ENCODE peak calls at places on chromosomes 1 and 21, in seven cellular contexts. One of them, this sample, is unnamed.

GRCh38 chr1:215657016-215657415 is 89.9 kb downstream of the KCTD3 start:
- DNase-seq in iPS-NIHi11: no peak
- DNase-seq in K562: no peak
- DNase-seq in NCI-H1092: no peak
- DNase-seq in cardiac muscle cell: no peak
- DNase-seq in AG09309: no peak
- DNase-seq in activated CD8-positive, alpha-beta T cell treated with anti-CD3 and anti-CD28 coated beads, Interleukin-2, amount 10 ng/mL, durations not matched to agents 7 days and 5 days: no peak
- DNase-seq in this sample: no peak

GRCh38 chr1:37958690-37959089 is 11.8 kb upstream of the INPP5B start:
- DNase-seq in K562: no peak
- DNase-seq in NCI-H1092: no peak
- DNase-seq in activated CD8-positive, alpha-beta T cell treated with anti-CD3 and anti-CD28 coated beads, Interleukin-2, amount 10 ng/mL, durations not matched to agents 7 days and 5 days: no peak
- DNase-seq in cardiac muscle cell: peak; percentile 52
- DNase-seq in AG09309: peak; percentile 77
- DNase-seq in iPS-NIHi11: no peak
- DNase-seq in this sample: no peak

GRCh38 chr1:67407498-67407897 is 22.7 kb downstream of the SERBP1 start:
- DNase-seq in AG09309: no peak
- DNase-seq in iPS-NIHi11: no peak
- DNase-seq in cardiac muscle cell: peak; percentile 84
- DNase-seq in K562: no peak
- DNase-seq in NCI-H1092: no peak
- DNase-seq in activated CD8-positive, alpha-beta T cell treated with anti-CD3 and anti-CD28 coated beads, Interleukin-2, amount 10 ng/mL, durations not matched to agents 7 days and 5 days: no peak
- DNase-seq in this sample: no peak

GRCh38 chr1:207866471-207867135 is 44.3 kb downstream of the CD34 start:
- DNase-seq in activated CD8-positive, alpha-beta T cell treated with anti-CD3 and anti-CD28 coated beads, Interleukin-2, amount 10 ng/mL, durations not matched to agents 7 days and 5 days: no peak
- DNase-seq in cardiac muscle cell: peak; percentile 59
- DNase-seq in K562: no peak
- DNase-seq in iPS-NIHi11: no peak
- DNase-seq in NCI-H1092: no peak
- DNase-seq in AG09309: no peak
- DNase-seq in this sample: no peak

GRCh38 chr1:192792628-192793027 is 16.2 kb upstream of the RGS2 start:
- DNase-seq in AG09309: no peak
- DNase-seq in activated CD8-positive, alpha-beta T cell treated with anti-CD3 and anti-CD28 coated beads, Interleukin-2, amount 10 ng/mL, durations not matched to agents 7 days and 5 days: no peak
- DNase-seq in K562: no peak
- DNase-seq in cardiac muscle cell: no peak
- DNase-seq in iPS-NIHi11: no peak
- DNase-seq in NCI-H1092: no peak
- DNase-seq in this sample: no peak

GRCh38 chr21:43816611-43817071 is 27.3 kb downstream of the RRP1 start:
- DNase-seq in iPS-NIHi11: peak; percentile 60
- DNase-seq in AG09309: no peak
- DNase-seq in activated CD8-positive, alpha-beta T cell treated with anti-CD3 and anti-CD28 coated beads, Interleukin-2, amount 10 ng/mL, durations not matched to agents 7 days and 5 days: no peak
- DNase-seq in cardiac muscle cell: no peak
- DNase-seq in K562: no peak
- DNase-seq in NCI-H1092: no peak
- DNase-seq in this sample: no peak

GRCh38 chr1:183477986-183478781 is 5.9 kb downstream of the SMG7 start:
- DNase-seq in cardiac muscle cell: no peak
- DNase-seq in AG09309: no peak
- DNase-seq in K562: no peak
- DNase-seq in NCI-H1092: no peak
- DNase-seq in iPS-NIHi11: no peak
- DNase-seq in activated CD8-positive, alpha-beta T cell treated with anti-CD3 and anti-CD28 coated beads, Interleukin-2, amount 10 ng/mL, durations not matched to agents 7 days and 5 days: no peak
- DNase-seq in this sample: no peak

GRCh38 chr21:34908424-34909055 is 140.6 kb downstream of the RUNX1 start:
- DNase-seq in NCI-H1092: no peak
- DNase-seq in K562: peak; percentile 93
- DNase-seq in activated CD8-positive, alpha-beta T cell treated with anti-CD3 and anti-CD28 coated beads, Interleukin-2, amount 10 ng/mL, durations not matched to agents 7 days and 5 days: peak; percentile 19
- DNase-seq in cardiac muscle cell: peak; percentile 86
- DNase-seq in AG09309: no peak
- DNase-seq in iPS-NIHi11: no peak
- DNase-seq in this sample: no peak

GRCh38 chr1:233885196-233886028 is 19.1 kb upstream of the SLC35F3 start:
- DNase-seq in AG09309: no peak
- DNase-seq in iPS-NIHi11: no peak
- DNase-seq in K562: no peak
- DNase-seq in NCI-H1092: no peak
- DNase-seq in cardiac muscle cell: no peak
- DNase-seq in activated CD8-positive, alpha-beta T cell treated with anti-CD3 and anti-CD28 coated beads, Interleukin-2, amount 10 ng/mL, durations not matched to agents 7 days and 5 days: no peak
- DNase-seq in this sample: no peak

GRCh38 chr1:2950926-2951305 is 70.4 kb upstream of the ACTRT2 start:
- DNase-seq in iPS-NIHi11: no peak
- DNase-seq in cardiac muscle cell: no peak
- DNase-seq in activated CD8-positive, alpha-beta T cell treated with anti-CD3 and anti-CD28 coated beads, Interleukin-2, amount 10 ng/mL, durations not matched to agents 7 days and 5 days: no peak
- DNase-seq in K562: no peak
- DNase-seq in NCI-H1092: no peak
- DNase-seq in AG09309: no peak
- DNase-seq in this sample: no peak

GRCh38 chr21:41664881-41665765 is 101.7 kb downstream of the RIPK4 start:
- DNase-seq in NCI-H1092: no peak
- DNase-seq in K562: no peak
- DNase-seq in iPS-NIHi11: no peak
- DNase-seq in activated CD8-positive, alpha-beta T cell treated with anti-CD3 and anti-CD28 coated beads, Interleukin-2, amount 10 ng/mL, durations not matched to agents 7 days and 5 days: no peak
- DNase-seq in cardiac muscle cell: peak; percentile 37
- DNase-seq in AG09309: no peak
- DNase-seq in this sample: no peak

GRCh38 chr1:41742219-41742618 is 176.5 kb downstream of the HIVEP3 start:
- DNase-seq in AG09309: peak; percentile 52
- DNase-seq in K562: no peak
- DNase-seq in cardiac muscle cell: peak; percentile 51
- DNase-seq in NCI-H1092: peak; percentile 57
- DNase-seq in iPS-NIHi11: no peak
- DNase-seq in activated CD8-positive, alpha-beta T cell treated with anti-CD3 and anti-CD28 coated beads, Interleukin-2, amount 10 ng/mL, durations not matched to agents 7 days and 5 days: no peak
- DNase-seq in this sample: no peak

GRCh38 chr1:222073307-222073995 is 331.6 kb upstream of the DUSP10 start:
- DNase-seq in cardiac muscle cell: peak; percentile 58
- DNase-seq in iPS-NIHi11: no peak
- DNase-seq in NCI-H1092: no peak
- DNase-seq in K562: no peak
- DNase-seq in AG09309: peak; percentile 73
- DNase-seq in activated CD8-positive, alpha-beta T cell treated with anti-CD3 and anti-CD28 coated beads, Interleukin-2, amount 10 ng/mL, durations not matched to agents 7 days and 5 days: no peak
- DNase-seq in this sample: no peak

GRCh38 chr1:46461017-46461808 is 28.4 kb upstream of the DMBX1 start:
- DNase-seq in NCI-H1092: no peak
- DNase-seq in K562: peak; percentile 64
- DNase-seq in AG09309: no peak
- DNase-seq in iPS-NIHi11: no peak
- DNase-seq in cardiac muscle cell: no peak
- DNase-seq in activated CD8-positive, alpha-beta T cell treated with anti-CD3 and anti-CD28 coated beads, Interleukin-2, amount 10 ng/mL, durations not matched to agents 7 days and 5 days: no peak
- DNase-seq in this sample: no peak

GRCh38 chr1:72284398-72285073 is 2.2 kb upstream of the NEGR1 start:
- DNase-seq in activated CD8-positive, alpha-beta T cell treated with anti-CD3 and anti-CD28 coated beads, Interleukin-2, amount 10 ng/mL, durations not matched to agents 7 days and 5 days: peak; percentile 40
- DNase-seq in AG09309: peak; percentile 97
- DNase-seq in K562: no peak
- DNase-seq in iPS-NIHi11: peak; percentile 36
- DNase-seq in cardiac muscle cell: peak; percentile 82
- DNase-seq in NCI-H1092: peak; percentile 49
- DNase-seq in this sample: peak; percentile 55

GRCh38 chr1:42214447-42214871 is 49.9 kb upstream of the GUCA2A start:
- DNase-seq in cardiac muscle cell: peak; percentile 84
- DNase-seq in AG09309: peak; percentile 37
- DNase-seq in iPS-NIHi11: no peak
- DNase-seq in K562: no peak
- DNase-seq in activated CD8-positive, alpha-beta T cell treated with anti-CD3 and anti-CD28 coated beads, Interleukin-2, amount 10 ng/mL, durations not matched to agents 7 days and 5 days: no peak
- DNase-seq in NCI-H1092: peak; percentile 28
- DNase-seq in this sample: no peak

GRCh38 chr1:192809286-192810252 is 730 bp downstream of the RGS2 start:
- DNase-seq in activated CD8-positive, alpha-beta T cell treated with anti-CD3 and anti-CD28 coated beads, Interleukin-2, amount 10 ng/mL, durations not matched to agents 7 days and 5 days: peak; percentile 79
- DNase-seq in iPS-NIHi11: no peak
- DNase-seq in cardiac muscle cell: peak; percentile 68
- DNase-seq in NCI-H1092: peak; percentile 69
- DNase-seq in K562: peak; percentile 35
- DNase-seq in AG09309: no peak
- DNase-seq in this sample: peak; percentile 16

GRCh38 chr1:156751724-156752481 is 428 bp upstream of the HDGF start:
- DNase-seq in cardiac muscle cell: peak; percentile 98
- DNase-seq in AG09309: peak; percentile 76
- DNase-seq in NCI-H1092: peak; percentile 96
- DNase-seq in activated CD8-positive, alpha-beta T cell treated with anti-CD3 and anti-CD28 coated beads, Interleukin-2, amount 10 ng/mL, durations not matched to agents 7 days and 5 days: peak; percentile 98
- DNase-seq in K562: peak; percentile 96
- DNase-seq in iPS-NIHi11: peak; percentile 95
- DNase-seq in this sample: peak; percentile 73

GRCh38 chr1:207026177-207026576 is 6.4 kb downstream of the C1orf116 start:
- DNase-seq in K562: no peak
- DNase-seq in activated CD8-positive, alpha-beta T cell treated with anti-CD3 and anti-CD28 coated beads, Interleukin-2, amount 10 ng/mL, durations not matched to agents 7 days and 5 days: no peak
- DNase-seq in iPS-NIHi11: no peak
- DNase-seq in NCI-H1092: no peak
- DNase-seq in cardiac muscle cell: no peak
- DNase-seq in AG09309: no peak
- DNase-seq in this sample: no peak

GRCh38 chr21:25330266-25330665 is 277.0 kb downstream of the MRPL39 start:
- DNase-seq in AG09309: no peak
- DNase-seq in iPS-NIHi11: no peak
- DNase-seq in activated CD8-positive, alpha-beta T cell treated with anti-CD3 and anti-CD28 coated beads, Interleukin-2, amount 10 ng/mL, durations not matched to agents 7 days and 5 days: no peak
- DNase-seq in NCI-H1092: no peak
- DNase-seq in K562: no peak
- DNase-seq in cardiac muscle cell: no peak
- DNase-seq in this sample: no peak

GRCh38 chr1:23444596-23445390 is 20.2 kb upstream of the TCEA3 start:
- DNase-seq in cardiac muscle cell: peak; percentile 53
- DNase-seq in NCI-H1092: no peak
- DNase-seq in K562: no peak
- DNase-seq in iPS-NIHi11: no peak
- DNase-seq in AG09309: no peak
- DNase-seq in activated CD8-positive, alpha-beta T cell treated with anti-CD3 and anti-CD28 coated beads, Interleukin-2, amount 10 ng/mL, durations not matched to agents 7 days and 5 days: no peak
- DNase-seq in this sample: no peak

GRCh38 chr1:227934476-227935313 is 13.0 kb downstream of the WNT9A start:
- DNase-seq in NCI-H1092: no peak
- DNase-seq in cardiac muscle cell: peak; percentile 71
- DNase-seq in K562: no peak
- DNase-seq in iPS-NIHi11: no peak
- DNase-seq in activated CD8-positive, alpha-beta T cell treated with anti-CD3 and anti-CD28 coated beads, Interleukin-2, amount 10 ng/mL, durations not matched to agents 7 days and 5 days: peak; percentile 37
- DNase-seq in AG09309: peak; percentile 16
- DNase-seq in this sample: no peak

GRCh38 chr1:227429447-227430359 is 111.4 kb upstream of the CDC42BPA start:
- DNase-seq in K562: no peak
- DNase-seq in cardiac muscle cell: peak; percentile 64
- DNase-seq in NCI-H1092: no peak
- DNase-seq in AG09309: peak; percentile 11
- DNase-seq in activated CD8-positive, alpha-beta T cell treated with anti-CD3 and anti-CD28 coated beads, Interleukin-2, amount 10 ng/mL, durations not matched to agents 7 days and 5 days: no peak
- DNase-seq in iPS-NIHi11: no peak
- DNase-seq in this sample: no peak

GRCh38 chr1:84957956-84958355 is 39.0 kb downstream of the MCOLN2 start:
- DNase-seq in K562: no peak
- DNase-seq in cardiac muscle cell: peak; percentile 46
- DNase-seq in AG09309: no peak
- DNase-seq in NCI-H1092: no peak
- DNase-seq in iPS-NIHi11: no peak
- DNase-seq in activated CD8-positive, alpha-beta T cell treated with anti-CD3 and anti-CD28 coated beads, Interleukin-2, amount 10 ng/mL, durations not matched to agents 7 days and 5 days: no peak
- DNase-seq in this sample: no peak

GRCh38 chr1:175216444-175216843 is 23.9 kb upstream of the KIAA0040 start:
- DNase-seq in iPS-NIHi11: no peak
- DNase-seq in activated CD8-positive, alpha-beta T cell treated with anti-CD3 and anti-CD28 coated beads, Interleukin-2, amount 10 ng/mL, durations not matched to agents 7 days and 5 days: no peak
- DNase-seq in NCI-H1092: no peak
- DNase-seq in cardiac muscle cell: no peak
- DNase-seq in K562: no peak
- DNase-seq in AG09309: no peak
- DNase-seq in this sample: no peak

GRCh38 chr1:237745545-237745944 is 145.2 kb downstream of the ZP4 start:
- DNase-seq in activated CD8-positive, alpha-beta T cell treated with anti-CD3 and anti-CD28 coated beads, Interleukin-2, amount 10 ng/mL, durations not matched to agents 7 days and 5 days: no peak
- DNase-seq in cardiac muscle cell: no peak
- DNase-seq in iPS-NIHi11: no peak
- DNase-seq in AG09309: no peak
- DNase-seq in K562: no peak
- DNase-seq in NCI-H1092: no peak
- DNase-seq in this sample: no peak

GRCh38 chr1:85502171-85502570 is 37.2 kb upstream of the DDAH1 start:
- DNase-seq in AG09309: no peak
- DNase-seq in K562: no peak
- DNase-seq in cardiac muscle cell: peak; percentile 70
- DNase-seq in NCI-H1092: no peak
- DNase-seq in activated CD8-positive, alpha-beta T cell treated with anti-CD3 and anti-CD28 coated beads, Interleukin-2, amount 10 ng/mL, durations not matched to agents 7 days and 5 days: no peak
- DNase-seq in iPS-NIHi11: no peak
- DNase-seq in this sample: no peak

This sample was measured in NCI-H2081 treated with DMSO at 0.1 percent for 48 hours.